ENCODE peak calls at places on chromosomes 7 and 10, in nine cellular contexts. Z is GM12891; Q is activated naive CD4-positive, alpha-beta T cell; B is Right ventricle myocardium superior; M is AG09309; U is GOT3; D is NCI-H2171 treated with DMSO at 0.1 percent for 48 hours; W is IMR-90; J is fibroblast of the conjunctiva. P is an unnamed sample.

GRCh38 chr7:157358753-157359096 is 21.9 kb downstream of the DNAJB6 start:
- DNase-seq in U (no peak), W (no peak), B (no peak), Q (no peak), M (no peak), J (no peak), Z (no peak), D (no peak), P (no peak)

GRCh38 chr10:43409385-43410109 is 561 bp upstream of the HNRNPF start:
- DNase-seq in Q (peak), M (no peak), J (no peak), Z (no peak), B (peak), U (no peak), W (no peak), D (no peak), P (no peak)

GRCh38 chr10:99612167-99612831 is 7.9 kb downstream of the SLC25A28 start:
- DNase-seq in U (no peak), Z (peak), B (no peak), W (peak), J (peak), Q (no peak), M (peak), D (peak), P (peak)

GRCh38 chr10:80463868-80464267 is 9.8 kb downstream of the TSPAN14 start:
- DNase-seq in M (no peak), B (no peak), J (no peak), Z (no peak), U (no peak), D (no peak), Q (no peak), W (no peak), P (no peak)

GRCh38 chr7:16106869-16107268 is 314.5 kb downstream of the CRPPA start:
- DNase-seq in B (no peak), J (no peak), W (no peak), M (no peak), U (no peak), Q (no peak), Z (no peak), D (no peak), P (no peak)

GRCh38 chr10:103870503-103870902 is 15.1 kb upstream of the SH3PXD2A start:
- DNase-seq in D (no peak), Q (no peak), M (peak), B (no peak), U (no peak), W (peak), J (peak), Z (no peak), P (peak)

GRCh38 chr10:82934429-82934828 is 1059.4 kb downstream of the NRG3 start:
- DNase-seq in D (no peak), Q (no peak), W (no peak), U (no peak), M (no peak), Z (no peak), J (no peak), B (no peak), P (no peak)

GRCh38 chr10:75452997-75453396 is 21.6 kb downstream of the LRMDA start:
- DNase-seq in J (no peak), Z (no peak), W (no peak), B (no peak), U (no peak), D (no peak), M (no peak), Q (no peak), P (no peak)

GRCh38 chr7:140439359-140439758 is 35.5 kb downstream of the RAB19 start:
- DNase-seq in W (no peak), D (no peak), U (no peak), B (no peak), J (no peak), Q (no peak), M (no peak), Z (no peak), P (no peak)

GRCh38 chr10:31134303-31134928 is 102.8 kb upstream of the ZNF438 start:
- DNase-seq in Z (peak), J (no peak), M (no peak), D (peak), W (peak), B (no peak), U (no peak), Q (no peak), P (peak)

GRCh38 chr7:19202599-19202998 is 57.4 kb upstream of the FERD3L start:
- DNase-seq in Z (no peak), J (no peak), M (no peak), U (no peak), Q (no peak), B (no peak), D (no peak), W (peak), P (no peak)

GRCh38 chr10:119306964-119307363 is 99.6 kb downstream of the GRK5 start:
- DNase-seq in Z (no peak), D (no peak), W (peak), U (no peak), Q (no peak), J (no peak), M (no peak), B (no peak), P (no peak)

GRCh38 chr10:625335-625699 is 64.2 kb downstream of the DIP2C start:
- DNase-seq in B (peak), W (no peak), Q (no peak), J (no peak), Z (no peak), D (no peak), M (no peak), U (no peak), P (no peak)

GRCh38 chr10:12333382-12334185 is 15.8 kb upstream of the CAMK1D start:
- DNase-seq in U (peak), Z (no peak), B (peak), M (peak), J (peak), W (peak), Q (no peak), D (peak), P (peak)

GRCh38 chr10:95406651-95407280 is 116.0 kb upstream of the PDLIM1 start:
- DNase-seq in W (no peak), Z (no peak), U (no peak), D (peak), J (no peak), B (peak), M (no peak), Q (no peak), P (no peak)

GRCh38 chr7:111752022-111752582 is 189.8 kb upstream of the IMMP2L start:
- DNase-seq in B (peak), Q (peak), D (peak), M (no peak), U (no peak), Z (peak), W (peak), J (peak), P (peak)

GRCh38 chr10:11242443-11243386 is 225.0 kb downstream of the CELF2 start:
- DNase-seq in J (no peak), B (peak), W (peak), U (no peak), Z (no peak), D (peak), M (no peak), Q (no peak), P (no peak)

GRCh38 chr7:3436746-3437145 is 135.7 kb downstream of the SDK1 start:
- DNase-seq in B (no peak), D (no peak), M (no peak), Z (no peak), Q (no peak), U (no peak), J (peak), W (peak), P (peak)

GRCh38 chr7:16753932-16754571 is 497 bp downstream of the TSPAN13 start:
- DNase-seq in Q (no peak), B (peak), Z (no peak), D (peak), W (peak), M (no peak), J (no peak), U (no peak), P (peak)

GRCh38 chr7:44282601-44283171 is 42.7 kb downstream of the CAMK2B start:
- DNase-seq in U (no peak), W (no peak), J (no peak), Z (no peak), B (peak), M (no peak), Q (no peak), D (peak), P (no peak)

GRCh38 chr7:156496491-156497264 is 143.9 kb upstream of the RNF32 start:
- DNase-seq in W (no peak), Z (no peak), Q (no peak), U (no peak), B (no peak), D (peak), J (no peak), M (no peak), P (no peak)

GRCh38 chr7:47588704-47589225 is 6.9 kb upstream of the TNS3 start:
- DNase-seq in Z (no peak), J (no peak), M (no peak), Q (no peak), W (no peak), B (no peak), U (no peak), D (no peak), P (no peak)

GRCh38 chr7:96310106-96310505 is 11.8 kb downstream of the SLC25A13 start:
- DNase-seq in D (no peak), M (peak), J (peak), Q (no peak), Z (no peak), U (no peak), W (no peak), B (no peak), P (peak)

GRCh38 chr10:26780793-26781601 is 79.8 kb downstream of the ABI1 start:
- DNase-seq in Z (no peak), U (no peak), B (no peak), D (no peak), Q (no peak), M (peak), J (peak), W (peak), P (peak)

GRCh38 chr7:47720141-47720906 is 138.4 kb upstream of the TNS3 start:
- DNase-seq in M (no peak), U (no peak), B (peak), Q (no peak), D (no peak), J (peak), W (peak), Z (no peak), P (no peak)

GRCh38 chr10:127470911-127471310 is 78.2 kb upstream of the NPS start:
- DNase-seq in B (no peak), J (no peak), Q (no peak), Z (no peak), U (no peak), D (peak), M (no peak), W (no peak), P (no peak)

GRCh38 chr7:131600578-131600977 is 44.1 kb upstream of the PODXL start:
- DNase-seq in U (no peak), Q (no peak), W (peak), Z (no peak), B (no peak), J (no peak), M (no peak), D (no peak), P (no peak)

GRCh38 chr7:5433181-5433580 is 9.5 kb upstream of the TNRC18 start:
- DNase-seq in J (no peak), Z (no peak), D (no peak), Q (no peak), B (no peak), W (no peak), U (no peak), M (no peak), P (no peak)

GRCh38 chr7:48246073-48246472 is 74.8 kb downstream of the ABCA13 start:
- DNase-seq in B (no peak), Z (no peak), M (no peak), W (peak), D (no peak), Q (no peak), U (no peak), J (no peak), P (no peak)

P was measured in fibroblast of gingiva.